ENCODE peak calls at places on chromosomes 13 and 19, in eight cellular contexts. One of them, this sample, is unnamed.

GRCh38 chr19:45125975-45126493 is 33.1 kb downstream of the PPP1R37 start:
- DNase-seq in stimulated activated CD4-positive, alpha-beta T cell treated with anti-CD3 and anti-CD28 coated beads, Interleukin-4, amount 100 ng/mL, for 1 hour: peak; percentile 68
- DNase-seq in stimulated activated CD8-positive, alpha-beta memory T cell treated with anti-CD3 and anti-CD28 coated beads, Interleukin-15, amount 100 ng/mL, for 24 hours: peak; percentile 21
- DNase-seq in GM18507: no peak
- DNase-seq in CD4-positive, CD25-positive, alpha-beta regulatory T cell: peak; percentile 51
- DNase-seq in SHP77: peak; percentile 37
- DNase-seq in activated CD4-positive, alpha-beta T cell treated with anti-CD3 and anti-CD28 coated beads, Interleukin-2, amount 50 U/mL, for 24 hours: peak; percentile 55
- DNase-seq in tibial nerve: no peak
- DNase-seq in this sample: peak; percentile 4

GRCh38 chr19:16338470-16339360 is 14.1 kb downstream of the KLF2 start:
- DNase-seq in stimulated activated CD4-positive, alpha-beta T cell treated with anti-CD3 and anti-CD28 coated beads, Interleukin-4, amount 100 ng/mL, for 1 hour: peak; percentile 50
- DNase-seq in stimulated activated CD8-positive, alpha-beta memory T cell treated with anti-CD3 and anti-CD28 coated beads, Interleukin-15, amount 100 ng/mL, for 24 hours: no peak
- DNase-seq in GM18507: peak; percentile 72
- DNase-seq in CD4-positive, CD25-positive, alpha-beta regulatory T cell: peak; percentile 36
- DNase-seq in SHP77: no peak
- DNase-seq in activated CD4-positive, alpha-beta T cell treated with anti-CD3 and anti-CD28 coated beads, Interleukin-2, amount 50 U/mL, for 24 hours: no peak
- DNase-seq in tibial nerve: no peak
- DNase-seq in this sample: no peak

GRCh38 chr13:105363747-105364177 is 1171.7 kb downstream of the EFNB2 start:
- DNase-seq in stimulated activated CD4-positive, alpha-beta T cell treated with anti-CD3 and anti-CD28 coated beads, Interleukin-4, amount 100 ng/mL, for 1 hour: no peak
- DNase-seq in stimulated activated CD8-positive, alpha-beta memory T cell treated with anti-CD3 and anti-CD28 coated beads, Interleukin-15, amount 100 ng/mL, for 24 hours: no peak
- DNase-seq in GM18507: no peak
- DNase-seq in CD4-positive, CD25-positive, alpha-beta regulatory T cell: no peak
- DNase-seq in SHP77: no peak
- DNase-seq in activated CD4-positive, alpha-beta T cell treated with anti-CD3 and anti-CD28 coated beads, Interleukin-2, amount 50 U/mL, for 24 hours: no peak
- DNase-seq in tibial nerve: no peak
- DNase-seq in this sample: no peak

GRCh38 chr13:37640499-37640898 is 41.9 kb upstream of the POSTN start:
- DNase-seq in stimulated activated CD4-positive, alpha-beta T cell treated with anti-CD3 and anti-CD28 coated beads, Interleukin-4, amount 100 ng/mL, for 1 hour: no peak
- DNase-seq in stimulated activated CD8-positive, alpha-beta memory T cell treated with anti-CD3 and anti-CD28 coated beads, Interleukin-15, amount 100 ng/mL, for 24 hours: no peak
- DNase-seq in GM18507: no peak
- DNase-seq in CD4-positive, CD25-positive, alpha-beta regulatory T cell: no peak
- DNase-seq in SHP77: no peak
- DNase-seq in activated CD4-positive, alpha-beta T cell treated with anti-CD3 and anti-CD28 coated beads, Interleukin-2, amount 50 U/mL, for 24 hours: no peak
- DNase-seq in tibial nerve: no peak
- DNase-seq in this sample: peak; percentile 38

GRCh38 chr19:55640043-55640576 is 692 bp upstream of the ZNF580 start:
- DNase-seq in stimulated activated CD4-positive, alpha-beta T cell treated with anti-CD3 and anti-CD28 coated beads, Interleukin-4, amount 100 ng/mL, for 1 hour: peak; percentile 74
- DNase-seq in stimulated activated CD8-positive, alpha-beta memory T cell treated with anti-CD3 and anti-CD28 coated beads, Interleukin-15, amount 100 ng/mL, for 24 hours: no peak
- DNase-seq in GM18507: no peak
- DNase-seq in CD4-positive, CD25-positive, alpha-beta regulatory T cell: peak; percentile 75
- DNase-seq in SHP77: peak; percentile 58
- DNase-seq in activated CD4-positive, alpha-beta T cell treated with anti-CD3 and anti-CD28 coated beads, Interleukin-2, amount 50 U/mL, for 24 hours: peak; percentile 47
- DNase-seq in tibial nerve: peak; percentile 35
- DNase-seq in this sample: peak; percentile 42

GRCh38 chr19:14343286-14343685 is 38.0 kb upstream of the ADGRE5 start:
- DNase-seq in stimulated activated CD4-positive, alpha-beta T cell treated with anti-CD3 and anti-CD28 coated beads, Interleukin-4, amount 100 ng/mL, for 1 hour: no peak
- DNase-seq in stimulated activated CD8-positive, alpha-beta memory T cell treated with anti-CD3 and anti-CD28 coated beads, Interleukin-15, amount 100 ng/mL, for 24 hours: no peak
- DNase-seq in GM18507: no peak
- DNase-seq in CD4-positive, CD25-positive, alpha-beta regulatory T cell: no peak
- DNase-seq in SHP77: no peak
- DNase-seq in activated CD4-positive, alpha-beta T cell treated with anti-CD3 and anti-CD28 coated beads, Interleukin-2, amount 50 U/mL, for 24 hours: no peak
- DNase-seq in tibial nerve: no peak
- DNase-seq in this sample: no peak

GRCh38 chr13:20053016-20053415 is 94.5 kb downstream of the ZMYM2 start:
- DNase-seq in stimulated activated CD4-positive, alpha-beta T cell treated with anti-CD3 and anti-CD28 coated beads, Interleukin-4, amount 100 ng/mL, for 1 hour: no peak
- DNase-seq in stimulated activated CD8-positive, alpha-beta memory T cell treated with anti-CD3 and anti-CD28 coated beads, Interleukin-15, amount 100 ng/mL, for 24 hours: no peak
- DNase-seq in GM18507: no peak
- DNase-seq in CD4-positive, CD25-positive, alpha-beta regulatory T cell: no peak
- DNase-seq in SHP77: no peak
- DNase-seq in activated CD4-positive, alpha-beta T cell treated with anti-CD3 and anti-CD28 coated beads, Interleukin-2, amount 50 U/mL, for 24 hours: no peak
- DNase-seq in tibial nerve: no peak
- DNase-seq in this sample: no peak

GRCh38 chr13:112635323-112635722 is 47.4 kb upstream of the TUBGCP3 start:
- DNase-seq in stimulated activated CD4-positive, alpha-beta T cell treated with anti-CD3 and anti-CD28 coated beads, Interleukin-4, amount 100 ng/mL, for 1 hour: no peak
- DNase-seq in stimulated activated CD8-positive, alpha-beta memory T cell treated with anti-CD3 and anti-CD28 coated beads, Interleukin-15, amount 100 ng/mL, for 24 hours: no peak
- DNase-seq in GM18507: no peak
- DNase-seq in CD4-positive, CD25-positive, alpha-beta regulatory T cell: no peak
- DNase-seq in SHP77: no peak
- DNase-seq in activated CD4-positive, alpha-beta T cell treated with anti-CD3 and anti-CD28 coated beads, Interleukin-2, amount 50 U/mL, for 24 hours: no peak
- DNase-seq in tibial nerve: no peak
- DNase-seq in this sample: no peak

GRCh38 chr19:10288662-10289166 is 1.0 kb upstream of the ICAM5 start:
- DNase-seq in stimulated activated CD4-positive, alpha-beta T cell treated with anti-CD3 and anti-CD28 coated beads, Interleukin-4, amount 100 ng/mL, for 1 hour: peak; percentile 49
- DNase-seq in stimulated activated CD8-positive, alpha-beta memory T cell treated with anti-CD3 and anti-CD28 coated beads, Interleukin-15, amount 100 ng/mL, for 24 hours: no peak
- DNase-seq in GM18507: no peak
- DNase-seq in CD4-positive, CD25-positive, alpha-beta regulatory T cell: no peak
- DNase-seq in SHP77: peak; percentile 75
- DNase-seq in activated CD4-positive, alpha-beta T cell treated with anti-CD3 and anti-CD28 coated beads, Interleukin-2, amount 50 U/mL, for 24 hours: no peak
- DNase-seq in tibial nerve: no peak
- DNase-seq in this sample: peak; percentile 5